ENCODE peak calls at places on chromosomes 11 and 22, in eight cellular contexts. One of them, this sample, is unnamed.

GRCh38 chr11:12207384-12208150 is 97.2 kb downstream of the MICAL2 start:
- DNase-seq in SIG-M5: no peak
- DNase-seq in WERI-Rb-1: no peak
- DNase-seq in type B pancreatic cell: no peak
- DNase-seq in mucosa of gallbladder: no peak
- DNase-seq in HS-27A: no peak
- DNase-seq in T-helper 1 cell: no peak
- DNase-seq in activated T-cell treated with anti-CD3 and anti-CD28 coated beads for 1 hour: no peak
- DNase-seq in this sample: no peak

GRCh38 chr11:122836916-122837315 is 1.4 kb upstream of the CRTAM start:
- DNase-seq in T-helper 1 cell: no peak
- DNase-seq in mucosa of gallbladder: no peak
- DNase-seq in activated T-cell treated with anti-CD3 and anti-CD28 coated beads for 1 hour: no peak
- DNase-seq in SIG-M5: no peak
- DNase-seq in HS-27A: no peak
- DNase-seq in WERI-Rb-1: no peak
- DNase-seq in type B pancreatic cell: no peak
- DNase-seq in this sample: no peak

GRCh38 chr11:90235536-90235935 is 12.7 kb upstream of the CHORDC1 start:
- DNase-seq in WERI-Rb-1: no peak
- DNase-seq in SIG-M5: no peak
- DNase-seq in activated T-cell treated with anti-CD3 and anti-CD28 coated beads for 1 hour: no peak
- DNase-seq in type B pancreatic cell: no peak
- DNase-seq in T-helper 1 cell: no peak
- DNase-seq in HS-27A: no peak
- DNase-seq in mucosa of gallbladder: no peak
- DNase-seq in this sample: no peak

GRCh38 chr11:121575250-121575962 is 122.6 kb upstream of the SORL1-AS1 start:
- DNase-seq in HS-27A: no peak
- DNase-seq in WERI-Rb-1: peak
- DNase-seq in T-helper 1 cell: no peak
- DNase-seq in mucosa of gallbladder: peak
- DNase-seq in type B pancreatic cell: no peak
- DNase-seq in activated T-cell treated with anti-CD3 and anti-CD28 coated beads for 1 hour: no peak
- DNase-seq in SIG-M5: peak
- DNase-seq in this sample: peak

GRCh38 chr22:50683086-50683993 is 10.7 kb downstream of the SHANK3 start:
- DNase-seq in activated T-cell treated with anti-CD3 and anti-CD28 coated beads for 1 hour: no peak
- DNase-seq in mucosa of gallbladder: no peak
- DNase-seq in HS-27A: no peak
- DNase-seq in WERI-Rb-1: peak
- DNase-seq in SIG-M5: no peak
- DNase-seq in T-helper 1 cell: no peak
- DNase-seq in type B pancreatic cell: no peak
- DNase-seq in this sample: no peak

GRCh38 chr11:74417860-74418508 is 19.8 kb upstream of the PGM2L1 start:
- DNase-seq in HS-27A: no peak
- DNase-seq in type B pancreatic cell: no peak
- DNase-seq in T-helper 1 cell: no peak
- DNase-seq in WERI-Rb-1: no peak
- DNase-seq in mucosa of gallbladder: no peak
- DNase-seq in SIG-M5: no peak
- DNase-seq in activated T-cell treated with anti-CD3 and anti-CD28 coated beads for 1 hour: no peak
- DNase-seq in this sample: no peak

GRCh38 chr22:36026741-36027140 is 1.9 kb downstream of the RBFOX2 start:
- DNase-seq in WERI-Rb-1: no peak
- DNase-seq in activated T-cell treated with anti-CD3 and anti-CD28 coated beads for 1 hour: no peak
- DNase-seq in SIG-M5: no peak
- DNase-seq in mucosa of gallbladder: no peak
- DNase-seq in T-helper 1 cell: no peak
- DNase-seq in HS-27A: no peak
- DNase-seq in type B pancreatic cell: no peak
- DNase-seq in this sample: no peak

GRCh38 chr11:44858796-44859527 is 91.7 kb downstream of the TP53I11 start:
- DNase-seq in activated T-cell treated with anti-CD3 and anti-CD28 coated beads for 1 hour: no peak
- DNase-seq in HS-27A: no peak
- DNase-seq in type B pancreatic cell: no peak
- DNase-seq in SIG-M5: no peak
- DNase-seq in WERI-Rb-1: no peak
- DNase-seq in T-helper 1 cell: no peak
- DNase-seq in mucosa of gallbladder: no peak
- DNase-seq in this sample: no peak

GRCh38 chr11:8726395-8726794 is 43.8 kb downstream of the RPL27A start:
- DNase-seq in T-helper 1 cell: no peak
- DNase-seq in activated T-cell treated with anti-CD3 and anti-CD28 coated beads for 1 hour: no peak
- DNase-seq in WERI-Rb-1: peak
- DNase-seq in SIG-M5: no peak
- DNase-seq in mucosa of gallbladder: no peak
- DNase-seq in type B pancreatic cell: no peak
- DNase-seq in HS-27A: no peak
- DNase-seq in this sample: no peak

GRCh38 chr22:49554741-49555140 is 272.9 kb downstream of the BRD1 start:
- DNase-seq in HS-27A: no peak
- DNase-seq in activated T-cell treated with anti-CD3 and anti-CD28 coated beads for 1 hour: no peak
- DNase-seq in SIG-M5: no peak
- DNase-seq in T-helper 1 cell: no peak
- DNase-seq in type B pancreatic cell: peak
- DNase-seq in WERI-Rb-1: no peak
- DNase-seq in mucosa of gallbladder: no peak
- DNase-seq in this sample: peak

GRCh38 chr22:42401562-42402334 is 30.5 kb downstream of the NFAM1 start:
- DNase-seq in WERI-Rb-1: no peak
- DNase-seq in SIG-M5: no peak
- DNase-seq in type B pancreatic cell: no peak
- DNase-seq in HS-27A: no peak
- DNase-seq in T-helper 1 cell: no peak
- DNase-seq in activated T-cell treated with anti-CD3 and anti-CD28 coated beads for 1 hour: no peak
- DNase-seq in mucosa of gallbladder: no peak
- DNase-seq in this sample: no peak

GRCh38 chr11:88357323-88358039 is 19.9 kb upstream of the CTSC start:
- DNase-seq in HS-27A: no peak
- DNase-seq in mucosa of gallbladder: no peak
- DNase-seq in SIG-M5: no peak
- DNase-seq in type B pancreatic cell: no peak
- DNase-seq in T-helper 1 cell: no peak
- DNase-seq in activated T-cell treated with anti-CD3 and anti-CD28 coated beads for 1 hour: no peak
- DNase-seq in WERI-Rb-1: no peak
- DNase-seq in this sample: no peak

GRCh38 chr11:38543311-38543710 is 1945.3 kb upstream of the RAG2 start:
- DNase-seq in WERI-Rb-1: no peak
- DNase-seq in type B pancreatic cell: no peak
- DNase-seq in SIG-M5: no peak
- DNase-seq in activated T-cell treated with anti-CD3 and anti-CD28 coated beads for 1 hour: no peak
- DNase-seq in T-helper 1 cell: no peak
- DNase-seq in mucosa of gallbladder: no peak
- DNase-seq in HS-27A: peak
- DNase-seq in this sample: no peak

GRCh38 chr11:122036022-122036421 is 80.0 kb downstream of the BLID start:
- DNase-seq in T-helper 1 cell: no peak
- DNase-seq in WERI-Rb-1: no peak
- DNase-seq in SIG-M5: no peak
- DNase-seq in mucosa of gallbladder: no peak
- DNase-seq in activated T-cell treated with anti-CD3 and anti-CD28 coated beads for 1 hour: no peak
- DNase-seq in type B pancreatic cell: no peak
- DNase-seq in HS-27A: no peak
- DNase-seq in this sample: no peak

GRCh38 chr11:86119062-86119461 is 50.2 kb upstream of the PICALM start:
- DNase-seq in type B pancreatic cell: no peak
- DNase-seq in activated T-cell treated with anti-CD3 and anti-CD28 coated beads for 1 hour: no peak
- DNase-seq in T-helper 1 cell: no peak
- DNase-seq in WERI-Rb-1: no peak
- DNase-seq in HS-27A: no peak
- DNase-seq in mucosa of gallbladder: peak
- DNase-seq in SIG-M5: no peak
- DNase-seq in this sample: no peak

GRCh38 chr22:31870890-31871289 is 73.4 kb upstream of the YWHAH start:
- DNase-seq in HS-27A: no peak
- DNase-seq in SIG-M5: no peak
- DNase-seq in type B pancreatic cell: no peak
- DNase-seq in WERI-Rb-1: no peak
- DNase-seq in mucosa of gallbladder: no peak
- DNase-seq in T-helper 1 cell: no peak
- DNase-seq in activated T-cell treated with anti-CD3 and anti-CD28 coated beads for 1 hour: no peak
- DNase-seq in this sample: no peak

GRCh38 chr22:34306361-34306760 is 386.1 kb upstream of the LARGE1 start:
- DNase-seq in type B pancreatic cell: no peak
- DNase-seq in mucosa of gallbladder: no peak
- DNase-seq in WERI-Rb-1: no peak
- DNase-seq in SIG-M5: no peak
- DNase-seq in activated T-cell treated with anti-CD3 and anti-CD28 coated beads for 1 hour: no peak
- DNase-seq in HS-27A: no peak
- DNase-seq in T-helper 1 cell: no peak
- DNase-seq in this sample: no peak

GRCh38 chr22:49724893-49725489 is 102.7 kb downstream of the BRD1 start:
- DNase-seq in SIG-M5: no peak
- DNase-seq in activated T-cell treated with anti-CD3 and anti-CD28 coated beads for 1 hour: peak
- DNase-seq in mucosa of gallbladder: peak
- DNase-seq in type B pancreatic cell: peak
- DNase-seq in HS-27A: no peak
- DNase-seq in T-helper 1 cell: peak
- DNase-seq in WERI-Rb-1: peak
- DNase-seq in this sample: no peak

GRCh38 chr22:41947181-41948080 is 479 bp upstream of the CENPM start:
- DNase-seq in WERI-Rb-1: no peak
- DNase-seq in activated T-cell treated with anti-CD3 and anti-CD28 coated beads for 1 hour: no peak
- DNase-seq in SIG-M5: no peak
- DNase-seq in T-helper 1 cell: no peak
- DNase-seq in HS-27A: no peak
- DNase-seq in mucosa of gallbladder: no peak
- DNase-seq in type B pancreatic cell: no peak
- DNase-seq in this sample: no peak